ENCODE peak calls at places on chromosomes 5 and 9, in seven cellular contexts. V is SK-N-MC, G is HL-60, W is pancreas, Z is A549, I is prostate gland, S is adrenal gland. X is an unnamed sample.

GRCh38 chr9:93020785-93021670 is 37.5 kb upstream of the SUSD3 start:
- DNase-seq in I (no peak), Z (no peak), G (no peak), V (no peak), W (no peak), S (no peak), X (peak)

GRCh38 chr9:99820330-99821186 is 1.1 kb upstream of the NR4A3 start:
- DNase-seq in V (no peak), S (peak), W (peak), Z (peak), G (peak), I (peak), X (peak)

GRCh38 chr5:177362871-177363507 is 5.3 kb downstream of the RGS14 start:
- DNase-seq in Z (peak), W (peak), V (no peak), I (peak), S (peak), G (no peak), X (peak)

GRCh38 chr5:16712600-16712999 is 95.8 kb upstream of the RETREG1 start:
- DNase-seq in V (no peak), W (no peak), G (no peak), S (no peak), I (no peak), Z (no peak), X (no peak)

GRCh38 chr5:68446487-68446894 is 230.9 kb downstream of the PIK3R1 start:
- DNase-seq in V (no peak), W (no peak), I (no peak), G (no peak), S (no peak), Z (no peak), X (no peak)

GRCh38 chr5:123094919-123095693 is 6.1 kb downstream of the PRDM6 start:
- DNase-seq in I (no peak), Z (no peak), S (no peak), G (no peak), V (no peak), W (no peak), X (no peak)

GRCh38 chr9:5639816-5640215 is 10.9 kb downstream of the RIC1 start:
- DNase-seq in W (no peak), I (no peak), Z (no peak), V (no peak), G (no peak), S (no peak), X (no peak)

GRCh38 chr5:149172261-149172660 is 31.0 kb downstream of the ABLIM3 start:
- DNase-seq in V (no peak), Z (no peak), W (no peak), I (no peak), G (no peak), S (peak), X (no peak)

GRCh38 chr9:94743035-94743954 is 16.8 kb downstream of the AOPEP start:
- DNase-seq in S (no peak), V (no peak), Z (no peak), W (peak), G (no peak), I (no peak), X (no peak)

GRCh38 chr5:145704724-145705123 is 130.4 kb downstream of the PRELID2 start:
- DNase-seq in G (no peak), V (no peak), Z (no peak), S (no peak), I (no peak), W (no peak), X (no peak)

GRCh38 chr9:104746798-104747197 is 685 bp upstream of the NIPSNAP3A start:
- DNase-seq in G (no peak), S (no peak), Z (no peak), W (no peak), V (no peak), I (no peak), X (no peak)
- H3K27ac ChIP-seq in G (peak), S (no peak), Z (peak), W (peak), V (no peak), I (peak), X (peak)

GRCh38 chr5:167355370-167355769 is 936.1 kb upstream of the WWC1 start:
- DNase-seq in I (no peak), V (no peak), S (no peak), Z (no peak), G (no peak), W (no peak), X (no peak)
- H3K27ac ChIP-seq in I (no peak), V (no peak), S (no peak), Z (no peak), G (no peak), W (no peak), X (no peak)

DNA sequence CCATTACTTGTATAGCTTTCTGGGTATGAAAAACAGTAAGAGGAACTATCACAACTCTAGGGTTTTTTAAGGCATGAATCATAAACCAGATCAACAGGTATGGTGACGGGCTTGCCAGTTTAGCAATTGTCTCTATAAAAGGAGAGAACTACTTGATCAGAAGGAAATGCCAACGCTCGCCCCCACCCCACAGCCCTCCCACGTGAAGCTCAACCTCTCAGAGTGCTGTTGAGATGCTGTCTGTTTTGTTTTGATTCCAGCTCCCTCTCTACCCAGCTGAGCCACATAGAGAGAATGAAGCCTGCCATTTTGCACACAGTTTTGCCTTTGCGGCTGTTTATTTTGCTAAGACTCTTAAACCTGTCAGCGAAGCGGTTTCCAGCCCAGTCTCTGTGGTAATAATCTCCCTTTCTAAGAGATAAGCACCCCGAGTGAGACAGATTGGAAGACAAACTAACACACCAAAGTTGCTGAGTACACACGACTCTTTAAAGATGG is 257.9 kb upstream of the ANKRD55 start:
- DNase-seq in Z (no peak), I (peak), W (no peak), V (no peak), G (no peak), S (no peak), X (no peak)
- H3K27ac ChIP-seq in Z (no peak), I (peak), W (no peak), V (no peak), G (no peak), S (no peak), X (no peak)

GRCh38 chr5:173869316-173869715 is 18.8 kb upstream of the CPEB4 start:
- DNase-seq in I (peak), G (no peak), V (no peak), W (no peak), S (no peak), Z (no peak), X (no peak)
- H3K27ac ChIP-seq in I (peak), G (no peak), V (no peak), W (no peak), S (no peak), Z (no peak), X (no peak)

X was measured in DND-41.